ENCODE peak calls at places on chromosomes 6 and 20, in eight cellular contexts. Y is activated CD4-positive, alpha-beta T cell treated with anti-CD3 and anti-CD28 coated beads, Interleukin-2, amount 50 U/mL, for 24 hours; K is GM12891; J is fibroblast of pulmonary artery; I is ACHN; G is type B pancreatic cell; H is activated T-helper 1 cell treated with anti-CD3 and anti-CD28 coated beads, Interleukin-2, amount 50 U/mL, for 16 hours; T is dorsolateral prefrontal cortex. A is an unnamed sample.

GRCh38 chr6:148166339-148166949 is 176.2 kb upstream of the SASH1 start:
- DNase-seq in Y (no peak), K (no peak), J (peak; percentile 81), I (peak; percentile 51), G (no peak), H (no peak), T (no peak), A (no peak)

GRCh38 chr20:45452238-45452637 is 17.3 kb upstream of the WFDC2 start:
- DNase-seq in Y (no peak), K (no peak), J (no peak), I (no peak), G (no peak), H (no peak), T (no peak), A (peak; percentile 44)

GRCh38 chr20:48180039-48180438 is 394.8 kb upstream of the SULF2 start:
- DNase-seq in Y (no peak), K (no peak), J (peak; percentile 24), I (no peak), G (no peak), H (no peak), T (no peak), A (no peak)

GRCh38 chr20:3797592-3798404 is 1.7 kb downstream of the CDC25B start:
- DNase-seq in Y (no peak), K (no peak), J (no peak), I (no peak), G (no peak), H (no peak), T (no peak), A (no peak)

GRCh38 chr6:47097092-47097945 is 55.2 kb upstream of the ADGRF1 start:
- DNase-seq in Y (peak; percentile 11), K (peak; percentile 30), J (peak; percentile 90), I (peak; percentile 75), G (no peak), H (no peak), T (peak; percentile 77), A (peak; percentile 78)

GRCh38 chr6:49888742-49889431 is 22.6 kb upstream of the CRISP1 start:
- DNase-seq in Y (no peak), K (no peak), J (no peak), I (no peak), G (no peak), H (no peak), T (no peak), A (no peak)

GRCh38 chr6:137870744-137871247 is 3.7 kb downstream of the TNFAIP3 start:
- DNase-seq in Y (peak; percentile 47), K (no peak), J (peak; percentile 66), I (no peak), G (no peak), H (no peak), T (no peak), A (no peak)

GRCh38 chr20:46558511-46558959 is 8.1 kb upstream of the OCSTAMP start:
- DNase-seq in Y (peak; percentile 41), K (no peak), J (peak; percentile 76), I (peak; percentile 90), G (no peak), H (no peak), T (no peak), A (peak; percentile 66)

GRCh38 chr20:33789109-33789857 is 21.9 kb upstream of the CHMP4B start:
- DNase-seq in Y (no peak), K (no peak), J (peak; percentile 95), I (peak; percentile 93), G (no peak), H (no peak), T (no peak), A (peak; percentile 99)

GRCh38 chr6:157145656-157146285 is 177.5 kb downstream of the TMEM242 start:
- DNase-seq in Y (no peak), K (no peak), J (no peak), I (no peak), G (no peak), H (no peak), T (no peak), A (no peak)

GRCh38 chr6:117552618-117553017 is 49.7 kb downstream of the GOPC start:
- DNase-seq in Y (no peak), K (no peak), J (no peak), I (no peak), G (no peak), H (no peak), T (no peak), A (no peak)

GRCh38 chr6:958531-958930 is 265.6 kb upstream of the EXOC2 start:
- DNase-seq in Y (no peak), K (no peak), J (no peak), I (peak; percentile 50), G (no peak), H (no peak), T (no peak), A (no peak)

GRCh38 chr20:1033751-1034419 is 31.8 kb upstream of the RSPO4 start:
- DNase-seq in Y (no peak), K (no peak), J (no peak), I (no peak), G (no peak), H (no peak), T (no peak), A (no peak)

GRCh38 chr6:51626391-51626790 is 461.0 kb downstream of the PKHD1 start:
- DNase-seq in Y (no peak), K (no peak), J (no peak), I (no peak), G (no peak), H (no peak), T (no peak), A (no peak)

GRCh38 chr6:129252377-129253071 is 369.6 kb downstream of the LAMA2 start:
- DNase-seq in Y (no peak), K (no peak), J (no peak), I (no peak), G (no peak), H (no peak), T (no peak), A (no peak)

GRCh38 chr20:62063981-62064787 is 1.5 kb downstream of the TAF4 start:
- DNase-seq in Y (no peak), K (no peak), J (no peak), I (no peak), G (no peak), H (no peak), T (peak; percentile 44), A (peak; percentile 72)

GRCh38 chr6:113396644-113397201 is 460.4 kb upstream of the MARCKS start:
- DNase-seq in Y (no peak), K (no peak), J (no peak), I (no peak), G (no peak), H (no peak), T (no peak), A (no peak)

GRCh38 chr6:11758878-11759277 is 19.7 kb downstream of the ADTRP start:
- DNase-seq in Y (no peak), K (no peak), J (no peak), I (no peak), G (no peak), H (no peak), T (no peak), A (no peak)

GRCh38 chr20:48592107-48592940 is 235.5 kb downstream of the PREX1 start:
- DNase-seq in Y (no peak), K (no peak), J (no peak), I (no peak), G (no peak), H (no peak), T (no peak), A (no peak)

GRCh38 chr20:60206259-60206658 is 248.0 kb downstream of the CDH26 start:
- DNase-seq in Y (no peak), K (no peak), J (peak; percentile 13), I (peak; percentile 80), G (no peak), H (no peak), T (no peak), A (peak; percentile 8)